ENCODE peak calls at places on chromosome 17, in nine cellular contexts. One of them, this sample, is unnamed.

GRCh38 chr17:40779181-40779909 is 3.0 kb downstream of the KRT27 start:
- DNase-seq in tibial artery: no peak
- DNase-seq in lower lobe of right lung: peak; percentile 80
- DNase-seq in B cell: peak; percentile 33
- DNase-seq in HCT116: no peak
- DNase-seq in choroid plexus epithelial cell: no peak
- DNase-seq in A673: peak; percentile 24
- DNase-seq in cardiac muscle cell: no peak
- DNase-seq in transverse colon: no peak
- DNase-seq in this sample: no peak

GRCh38 chr17:79615926-79616325 is 5.1 kb upstream of the RBFOX3 start:
- DNase-seq in lower lobe of right lung: peak; percentile 36
- DNase-seq in A673: no peak
- DNase-seq in tibial artery: no peak
- DNase-seq in cardiac muscle cell: no peak
- DNase-seq in transverse colon: no peak
- DNase-seq in choroid plexus epithelial cell: no peak
- DNase-seq in B cell: no peak
- DNase-seq in HCT116: no peak
- DNase-seq in this sample: no peak

GRCh38 chr17:19264681-19265080 is 27.5 kb downstream of the EPN2 start:
- DNase-seq in A673: no peak
- DNase-seq in choroid plexus epithelial cell: peak; percentile 56
- DNase-seq in HCT116: no peak
- DNase-seq in B cell: no peak
- DNase-seq in lower lobe of right lung: no peak
- DNase-seq in transverse colon: no peak
- DNase-seq in tibial artery: no peak
- DNase-seq in cardiac muscle cell: no peak
- DNase-seq in this sample: no peak

GRCh38 chr17:68954146-68954971 is 833 bp downstream of the ABCA8 start:
- DNase-seq in choroid plexus epithelial cell: peak; percentile 53
- DNase-seq in B cell: no peak
- DNase-seq in tibial artery: no peak
- DNase-seq in lower lobe of right lung: no peak
- DNase-seq in A673: no peak
- DNase-seq in HCT116: no peak
- DNase-seq in cardiac muscle cell: peak; percentile 49
- DNase-seq in transverse colon: no peak
- DNase-seq in this sample: no peak

GRCh38 chr17:32161506-32162365 is 19.4 kb downstream of the RHOT1 start:
- DNase-seq in A673: no peak
- DNase-seq in cardiac muscle cell: peak; percentile 83
- DNase-seq in transverse colon: peak; percentile 13
- DNase-seq in B cell: no peak
- DNase-seq in choroid plexus epithelial cell: peak; percentile 88
- DNase-seq in HCT116: no peak
- DNase-seq in lower lobe of right lung: no peak
- DNase-seq in tibial artery: no peak
- DNase-seq in this sample: no peak

GRCh38 chr17:6843241-6843890 is 11.8 kb upstream of the TEKT1 start:
- DNase-seq in B cell: peak; percentile 54
- DNase-seq in HCT116: peak; percentile 48
- DNase-seq in tibial artery: no peak
- DNase-seq in choroid plexus epithelial cell: peak; percentile 74
- DNase-seq in lower lobe of right lung: no peak
- DNase-seq in cardiac muscle cell: peak; percentile 69
- DNase-seq in A673: peak; percentile 69
- DNase-seq in transverse colon: no peak
- DNase-seq in this sample: peak; percentile 32

GRCh38 chr17:40286473-40286872 is 1.2 kb upstream of the CDC6 start:
- DNase-seq in choroid plexus epithelial cell: no peak
- DNase-seq in cardiac muscle cell: no peak
- DNase-seq in lower lobe of right lung: no peak
- DNase-seq in transverse colon: no peak
- DNase-seq in HCT116: no peak
- DNase-seq in A673: no peak
- DNase-seq in tibial artery: no peak
- DNase-seq in B cell: no peak
- DNase-seq in this sample: no peak

GRCh38 chr17:11251561-11252107 is 10.6 kb downstream of the SHISA6 start:
- DNase-seq in B cell: no peak
- DNase-seq in tibial artery: no peak
- DNase-seq in transverse colon: no peak
- DNase-seq in choroid plexus epithelial cell: no peak
- DNase-seq in HCT116: no peak
- DNase-seq in A673: peak; percentile 27
- DNase-seq in cardiac muscle cell: no peak
- DNase-seq in lower lobe of right lung: no peak
- DNase-seq in this sample: no peak

GRCh38 chr17:38777641-38778250 is 21.6 kb downstream of the PIP4K2B start:
- DNase-seq in cardiac muscle cell: no peak
- DNase-seq in B cell: no peak
- DNase-seq in tibial artery: no peak
- DNase-seq in A673: no peak
- DNase-seq in HCT116: no peak
- DNase-seq in lower lobe of right lung: no peak
- DNase-seq in transverse colon: no peak
- DNase-seq in choroid plexus epithelial cell: no peak
- DNase-seq in this sample: no peak

GRCh38 chr17:38786372-38786771 is 13.0 kb downstream of the PIP4K2B start:
- DNase-seq in choroid plexus epithelial cell: no peak
- DNase-seq in B cell: no peak
- DNase-seq in HCT116: no peak
- DNase-seq in cardiac muscle cell: no peak
- DNase-seq in tibial artery: no peak
- DNase-seq in A673: no peak
- DNase-seq in transverse colon: no peak
- DNase-seq in lower lobe of right lung: no peak
- DNase-seq in this sample: no peak

GRCh38 chr17:38779965-38780752 is 19.2 kb downstream of the PIP4K2B start:
- DNase-seq in choroid plexus epithelial cell: no peak
- DNase-seq in B cell: no peak
- DNase-seq in tibial artery: no peak
- DNase-seq in A673: no peak
- DNase-seq in cardiac muscle cell: no peak
- DNase-seq in HCT116: no peak
- DNase-seq in lower lobe of right lung: no peak
- DNase-seq in transverse colon: no peak
- DNase-seq in this sample: no peak

GRCh38 chr17:38789185-38789584 is 10.2 kb downstream of the PIP4K2B start:
- DNase-seq in transverse colon: no peak
- DNase-seq in lower lobe of right lung: no peak
- DNase-seq in HCT116: no peak
- DNase-seq in tibial artery: no peak
- DNase-seq in choroid plexus epithelial cell: peak; percentile 34
- DNase-seq in A673: no peak
- DNase-seq in cardiac muscle cell: no peak
- DNase-seq in B cell: no peak
- DNase-seq in this sample: no peak

DNA sequence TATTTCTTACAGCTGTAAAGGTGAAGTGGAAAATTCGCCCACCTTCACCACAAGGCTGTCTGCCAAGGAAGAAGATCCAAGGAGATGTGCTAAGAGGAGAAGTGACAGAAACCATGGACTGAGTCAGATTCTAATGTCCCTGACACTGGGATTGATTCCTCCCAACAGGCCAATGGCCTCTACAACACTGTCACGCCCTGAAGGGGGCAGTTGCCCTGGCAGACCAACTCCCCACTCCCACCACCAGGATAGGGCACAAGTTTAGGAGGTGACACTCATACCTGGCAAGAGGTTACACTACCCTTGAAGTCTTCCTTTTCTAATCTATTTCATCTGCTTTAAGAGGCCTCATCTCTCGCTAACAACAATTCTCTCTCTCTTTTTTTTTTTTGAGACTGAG is 16.1 kb downstream of the PIP4K2B start:
- DNase-seq in transverse colon: no peak
- DNase-seq in cardiac muscle cell: no peak
- DNase-seq in tibial artery: no peak
- DNase-seq in B cell: no peak
- DNase-seq in A673: no peak
- DNase-seq in HCT116: no peak
- DNase-seq in lower lobe of right lung: no peak
- DNase-seq in choroid plexus epithelial cell: no peak
- DNase-seq in this sample: no peak
- TF ChIP-seq CTCF in transverse colon: no peak
- TF ChIP-seq CTCF in cardiac muscle cell: no peak
- TF ChIP-seq CTCF in tibial artery: no peak
- TF ChIP-seq CTCF in B cell: no peak
- TF ChIP-seq CTCF in A673: no peak
- TF ChIP-seq CTCF in HCT116: no peak
- TF ChIP-seq CTCF in lower lobe of right lung: no peak
- TF ChIP-seq CTCF in choroid plexus epithelial cell: no peak
- TF ChIP-seq CTCF in this sample: no peak

GRCh38 chr17:28345420-28346198 is 10.0 kb downstream of the TNFAIP1 start:
- DNase-seq in choroid plexus epithelial cell: no peak
- DNase-seq in HCT116: no peak
- DNase-seq in lower lobe of right lung: no peak
- DNase-seq in A673: no peak
- DNase-seq in B cell: no peak
- DNase-seq in tibial artery: no peak
- DNase-seq in cardiac muscle cell: peak; percentile 43
- DNase-seq in transverse colon: no peak
- DNase-seq in this sample: no peak

GRCh38 chr17:28347261-28347891 is 10.0 kb downstream of the POLDIP2 start:
- DNase-seq in choroid plexus epithelial cell: peak; percentile 83
- DNase-seq in HCT116: no peak
- DNase-seq in cardiac muscle cell: peak; percentile 94
- DNase-seq in lower lobe of right lung: no peak
- DNase-seq in tibial artery: no peak
- DNase-seq in B cell: no peak
- DNase-seq in A673: no peak
- DNase-seq in transverse colon: no peak
- DNase-seq in this sample: no peak

GRCh38 chr17:28346199-28346580 is 10.6 kb downstream of the TNFAIP1 start:
- DNase-seq in lower lobe of right lung: no peak
- DNase-seq in A673: no peak
- DNase-seq in B cell: no peak
- DNase-seq in tibial artery: no peak
- DNase-seq in choroid plexus epithelial cell: peak; percentile 67
- DNase-seq in cardiac muscle cell: peak; percentile 25
- DNase-seq in HCT116: no peak
- DNase-seq in transverse colon: no peak
- DNase-seq in this sample: no peak

GRCh38 chr17:28348979-28349378 is 8.3 kb downstream of the POLDIP2 start:
- DNase-seq in B cell: no peak
- DNase-seq in lower lobe of right lung: no peak
- DNase-seq in tibial artery: no peak
- DNase-seq in choroid plexus epithelial cell: no peak
- DNase-seq in A673: no peak
- DNase-seq in transverse colon: no peak
- DNase-seq in HCT116: no peak
- DNase-seq in cardiac muscle cell: no peak
- DNase-seq in this sample: no peak

GRCh38 chr17:28346746-28347246 is 10.5 kb downstream of the POLDIP2 start:
- DNase-seq in transverse colon: no peak
- DNase-seq in lower lobe of right lung: no peak
- DNase-seq in A673: no peak
- DNase-seq in B cell: no peak
- DNase-seq in choroid plexus epithelial cell: peak; percentile 78
- DNase-seq in tibial artery: no peak
- DNase-seq in cardiac muscle cell: no peak
- DNase-seq in HCT116: no peak
- DNase-seq in this sample: no peak
- TF ChIP-seq CTCF in transverse colon: no peak
- TF ChIP-seq CTCF in lower lobe of right lung: peak; percentile 19
- TF ChIP-seq CTCF in A673: no peak
- TF ChIP-seq CTCF in B cell: no peak
- TF ChIP-seq CTCF in choroid plexus epithelial cell: peak; percentile 64
- TF ChIP-seq CTCF in tibial artery: no peak
- TF ChIP-seq CTCF in cardiac muscle cell: peak; percentile 42
- TF ChIP-seq CTCF in HCT116: peak; percentile 38
- TF ChIP-seq CTCF in this sample: no peak

DNA sequence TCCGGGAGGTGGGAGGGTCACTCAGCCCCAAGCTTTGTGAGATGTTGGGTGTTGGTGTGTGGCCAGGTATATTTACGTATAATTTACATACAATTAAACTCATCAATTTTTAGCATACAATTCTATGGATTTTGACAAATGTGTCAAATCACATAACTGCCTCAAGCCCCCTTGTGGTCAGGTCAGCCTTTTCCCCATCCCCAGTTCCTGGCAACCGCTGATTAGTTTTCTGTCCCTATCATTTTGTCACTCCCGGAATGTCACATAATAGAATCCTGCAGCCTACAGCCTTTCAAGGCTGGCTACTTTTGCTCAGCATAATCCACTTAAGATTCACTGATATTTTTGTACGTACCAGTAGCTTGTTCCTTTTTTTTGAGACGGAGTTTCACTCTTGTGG is 19.4 kb upstream of the RAI1 start:
- DNase-seq in B cell: no peak
- DNase-seq in HCT116: no peak
- DNase-seq in lower lobe of right lung: no peak
- DNase-seq in choroid plexus epithelial cell: no peak
- DNase-seq in tibial artery: no peak
- DNase-seq in cardiac muscle cell: no peak
- DNase-seq in transverse colon: no peak
- DNase-seq in A673: no peak
- DNase-seq in this sample: no peak
- TF ChIP-seq CTCF in B cell: no peak
- TF ChIP-seq CTCF in HCT116: peak; percentile 44
- TF ChIP-seq CTCF in lower lobe of right lung: no peak
- TF ChIP-seq CTCF in choroid plexus epithelial cell: peak; percentile 29
- TF ChIP-seq CTCF in tibial artery: no peak
- TF ChIP-seq CTCF in cardiac muscle cell: no peak
- TF ChIP-seq CTCF in transverse colon: no peak
- TF ChIP-seq CTCF in A673: peak; percentile 41
- TF ChIP-seq CTCF in this sample: no peak

GRCh38 chr17:47252209-47252608 is 1.4 kb upstream of the ITGB3 start:
- DNase-seq in HCT116: no peak
- DNase-seq in A673: no peak
- DNase-seq in choroid plexus epithelial cell: no peak
- DNase-seq in lower lobe of right lung: no peak
- DNase-seq in transverse colon: no peak
- DNase-seq in tibial artery: no peak
- DNase-seq in B cell: no peak
- DNase-seq in cardiac muscle cell: no peak
- DNase-seq in this sample: no peak

GRCh38 chr17:47251421-47251940 is 2.1 kb upstream of the ITGB3 start:
- DNase-seq in choroid plexus epithelial cell: no peak
- DNase-seq in transverse colon: no peak
- DNase-seq in B cell: no peak
- DNase-seq in tibial artery: no peak
- DNase-seq in HCT116: no peak
- DNase-seq in A673: no peak
- DNase-seq in lower lobe of right lung: no peak
- DNase-seq in cardiac muscle cell: no peak
- DNase-seq in this sample: no peak

GRCh38 chr17:47253541-47254402 is at the start of gene ITGB3:
- DNase-seq in transverse colon: peak; percentile 79
- DNase-seq in A673: peak; percentile 48
- DNase-seq in tibial artery: peak; percentile 89
- DNase-seq in cardiac muscle cell: peak; percentile 86
- DNase-seq in lower lobe of right lung: peak; percentile 80
- DNase-seq in B cell: peak; percentile 88
- DNase-seq in choroid plexus epithelial cell: peak; percentile 70
- DNase-seq in HCT116: peak; percentile 50
- DNase-seq in this sample: peak; percentile 91

GRCh38 chr17:47252766-47253512 is 688 bp upstream of the ITGB3 start:
- DNase-seq in cardiac muscle cell: no peak
- DNase-seq in tibial artery: no peak
- DNase-seq in B cell: no peak
- DNase-seq in A673: no peak
- DNase-seq in lower lobe of right lung: no peak
- DNase-seq in HCT116: no peak
- DNase-seq in choroid plexus epithelial cell: no peak
- DNase-seq in transverse colon: no peak
- DNase-seq in this sample: no peak

GRCh38 chr17:47254403-47254943 is 846 bp downstream of the ITGB3 start:
- DNase-seq in choroid plexus epithelial cell: no peak
- DNase-seq in HCT116: no peak
- DNase-seq in transverse colon: no peak
- DNase-seq in tibial artery: no peak
- DNase-seq in cardiac muscle cell: no peak
- DNase-seq in A673: no peak
- DNase-seq in lower lobe of right lung: no peak
- DNase-seq in B cell: no peak
- DNase-seq in this sample: peak; percentile 37
- TF ChIP-seq CTCF in choroid plexus epithelial cell: no peak
- TF ChIP-seq CTCF in HCT116: no peak
- TF ChIP-seq CTCF in transverse colon: no peak
- TF ChIP-seq CTCF in tibial artery: no peak
- TF ChIP-seq CTCF in cardiac muscle cell: no peak
- TF ChIP-seq CTCF in A673: no peak
- TF ChIP-seq CTCF in lower lobe of right lung: no peak
- TF ChIP-seq CTCF in B cell: no peak
- TF ChIP-seq CTCF in this sample: no peak